ENCODE peak calls at places on chromosome 16, in ten cellular contexts. A, X, P, M, S, J, R, U, C and Z are unnamed samples.

GRCh38 chr16:57622361-57623250 is 5.8 kb upstream of the ADGRG1 start:
- DNase-seq in A (peak), X (no peak), P (no peak), M (no peak), S (no peak), J (no peak), R (peak), U (no peak), C (no peak), Z (no peak)

GRCh38 chr16:2468725-2469398 is 2.2 kb upstream of the NTN3 start:
- DNase-seq in A (peak), X (peak), P (no peak), M (peak), S (peak), J (peak), R (no peak), U (peak), C (no peak), Z (peak)

GRCh38 chr16:57519796-57520360 is 16.5 kb downstream of the CCDC102A start:
- DNase-seq in A (peak), X (peak), P (peak), M (no peak), S (peak), J (peak), R (peak), U (peak), C (peak), Z (peak)

GRCh38 chr16:84889066-84889465 is 69.3 kb downstream of the CRISPLD2 start:
- DNase-seq in A (no peak), X (no peak), P (no peak), M (no peak), S (peak), J (no peak), R (peak), U (no peak), C (no peak), Z (no peak)

GRCh38 chr16:12002447-12003006 is 26.0 kb downstream of the SNX29 start:
- DNase-seq in A (no peak), X (no peak), P (no peak), M (peak), S (peak), J (no peak), R (peak), U (no peak), C (no peak), Z (no peak)

GRCh38 chr16:27272076-27272475 is 3.5 kb upstream of the NSMCE1 start:
- DNase-seq in A (no peak), X (peak), P (no peak), M (no peak), S (no peak), J (no peak), R (no peak), U (no peak), C (no peak), Z (no peak)

GRCh38 chr16:58912571-58912970 is 178.5 kb upstream of the GOT2 start:
- DNase-seq in A (no peak), X (no peak), P (no peak), M (no peak), S (no peak), J (no peak), R (no peak), U (no peak), C (no peak), Z (no peak)

GRCh38 chr16:86882586-86883280 is 304.4 kb downstream of the FOXL1 start:
- DNase-seq in A (peak), X (no peak), P (no peak), M (no peak), S (peak), J (no peak), R (peak), U (no peak), C (no peak), Z (no peak)

GRCh38 chr16:26598061-26598460 is 468.7 kb upstream of the C16orf82 start:
- DNase-seq in A (peak), X (peak), P (peak), M (no peak), S (no peak), J (no peak), R (no peak), U (no peak), C (no peak), Z (no peak)

GRCh38 chr16:22217890-22218730 is 12.0 kb downstream of the EEF2K start:
- DNase-seq in A (no peak), X (no peak), P (no peak), M (no peak), S (peak), J (no peak), R (peak), U (peak), C (no peak), Z (no peak)

GRCh38 chr16:49834496-49835009 is 21.4 kb downstream of the ZNF423 start:
- DNase-seq in A (peak), X (no peak), P (no peak), M (no peak), S (no peak), J (peak), R (no peak), U (no peak), C (no peak), Z (peak)

GRCh38 chr16:77723108-77723514 is 797 bp downstream of the NUDT7 start:
- DNase-seq in A (peak), X (no peak), P (peak), M (no peak), S (peak), J (no peak), R (peak), U (no peak), C (no peak), Z (peak)

GRCh38 chr16:84643180-84643583 is 5.1 kb upstream of the KLHL36 start:
- DNase-seq in A (no peak), X (no peak), P (no peak), M (no peak), S (peak), J (no peak), R (peak), U (no peak), C (peak), Z (no peak)

GRCh38 chr16:19113577-19114358 is at the start of gene ITPRIPL2:
- DNase-seq in A (peak), X (peak), P (no peak), M (peak), S (peak), J (peak), R (peak), U (peak), C (peak), Z (peak)

GRCh38 chr16:28136751-28137434 is 73.4 kb upstream of the GSG1L start:
- DNase-seq in A (peak), X (no peak), P (peak), M (no peak), S (no peak), J (peak), R (no peak), U (no peak), C (no peak), Z (peak)

GRCh38 chr16:48608871-48609452 is 1.0 kb downstream of the N4BP1 start:
- DNase-seq in A (no peak), X (no peak), P (no peak), M (no peak), S (no peak), J (no peak), R (no peak), U (no peak), C (no peak), Z (no peak)

GRCh38 chr16:3458278-3458851 is 14.9 kb downstream of the NAA60 start:
- DNase-seq in A (peak), X (peak), P (no peak), M (no peak), S (peak), J (no peak), R (peak), U (no peak), C (no peak), Z (peak)

GRCh38 chr16:73176577-73177013 is 128.7 kb upstream of the ZFHX3 start:
- DNase-seq in A (no peak), X (no peak), P (no peak), M (no peak), S (peak), J (no peak), R (peak), U (peak), C (no peak), Z (no peak)

GRCh38 chr16:64278196-64278595 is 843.7 kb downstream of the CDH11 start:
- DNase-seq in A (no peak), X (no peak), P (no peak), M (no peak), S (peak), J (no peak), R (peak), U (no peak), C (no peak), Z (no peak)

GRCh38 chr16:14364386-14365199 is 265.5 kb downstream of the PARN start:
- DNase-seq in A (no peak), X (no peak), P (no peak), M (no peak), S (no peak), J (no peak), R (peak), U (peak), C (peak), Z (no peak)

GRCh38 chr16:72829846-72830620 is 217.9 kb downstream of the ZFHX3 start:
- DNase-seq in A (no peak), X (no peak), P (no peak), M (no peak), S (no peak), J (no peak), R (peak), U (no peak), C (no peak), Z (no peak)

GRCh38 chr16:20387978-20388377 is 16.6 kb downstream of the PDILT start:
- DNase-seq in A (no peak), X (no peak), P (no peak), M (no peak), S (no peak), J (no peak), R (no peak), U (no peak), C (no peak), Z (no peak)

GRCh38 chr16:67967183-67967955 is 1.1 kb downstream of the SLC12A4 start:
- DNase-seq in A (no peak), X (peak), P (no peak), M (no peak), S (peak), J (no peak), R (no peak), U (no peak), C (no peak), Z (no peak)

GRCh38 chr16:74372953-74373846 is 2.9 kb upstream of the NPIPB15 start:
- DNase-seq in A (no peak), X (no peak), P (no peak), M (no peak), S (no peak), J (no peak), R (no peak), U (no peak), C (no peak), Z (no peak)

GRCh38 chr16:57938936-57939871 is 31.7 kb downstream of the CNGB1 start:
- DNase-seq in A (peak), X (no peak), P (no peak), M (no peak), S (peak), J (peak), R (peak), U (peak), C (peak), Z (peak)